ENCODE peak calls at places on chromosomes 6 and 20, in five cellular contexts. R is osteoblast; H is CD4-positive, CD25-positive, alpha-beta regulatory T cell; L is fibroblast of lung; I is keratinocyte. O is an unnamed sample. For H3K27me3, the result is how much of the 10 kb centered on the place peaks cover.

GRCh38 chr20:14778096-14778495 is 440.7 kb upstream of the FLRT3 start:
- DNase-seq in R (no peak), I (no peak), H (no peak), L (no peak), O (no peak)

GRCh38 chr6:117976030-117976651 is 69.1 kb downstream of the SLC35F1 start:
- DNase-seq in H (no peak), R (no peak), L (peak), I (no peak), O (no peak)

GRCh38 chr6:24779416-24779815 is 4.7 kb downstream of the GMNN start:
- DNase-seq in I (no peak), H (no peak), L (no peak), R (no peak), O (no peak)

GRCh38 chr20:9332783-9333482 is 181.5 kb upstream of the LAMP5 start:
- DNase-seq in I (no peak), H (no peak), L (no peak), R (no peak), O (no peak)

GRCh38 chr20:20228351-20228750 is 139.6 kb upstream of the INSM1 start:
- DNase-seq in L (no peak), R (no peak), H (no peak), I (no peak), O (no peak)

GRCh38 chr6:93222071-93222851 is 197.1 kb downstream of the EPHA7 start:
- DNase-seq in L (no peak), H (no peak), I (no peak), R (no peak), O (no peak)

GRCh38 chr6:32655311-32655710 is 11.1 kb downstream of the HLA-DQB1 start:
- DNase-seq in H (no peak), L (no peak), R (no peak), I (no peak), O (no peak)

GRCh38 chr6:90098025-90098474 is 198.6 kb downstream of the BACH2 start:
- DNase-seq in I (peak), L (peak), H (no peak), R (peak), O (no peak)

GRCh38 chr6:157724138-157724537 is 98.9 kb upstream of the SNX9 start:
- DNase-seq in R (no peak), H (no peak), I (no peak), L (no peak), O (no peak)

GRCh38 chr6:70415247-70415646 is 1.9 kb downstream of the FAM135A start:
- DNase-seq in R (no peak), I (no peak), L (no peak), H (no peak), O (no peak)

GRCh38 chr6:5081955-5082354 is 3.2 kb upstream of the PPP1R3G start:
- DNase-seq in R (no peak), I (no peak), H (no peak), L (no peak), O (no peak)

GRCh38 chr6:19986691-19987438 is 149.7 kb downstream of the ID4 start:
- DNase-seq in H (no peak), R (peak), L (no peak), I (no peak), O (no peak)

GRCh38 chr20:61807426-61808160 is 258.1 kb downstream of the TAF4 start:
- DNase-seq in I (no peak), H (no peak), L (no peak), R (peak), O (no peak)

GRCh38 chr20:23967616-23967979 is 21.0 kb downstream of the GGTLC1 start:
- DNase-seq in I (no peak), L (no peak), R (no peak), H (no peak), O (no peak)

GRCh38 chr6:87799651-87800050 is 97.6 kb upstream of the AKIRIN2 start:
- DNase-seq in I (no peak), H (no peak), L (no peak), R (no peak), O (no peak)

GRCh38 chr20:48975955-48976354 is 54.4 kb downstream of the ARFGEF2 start:
- DNase-seq in R (no peak), L (no peak), I (no peak), H (no peak), O (no peak)

GRCh38 chr6:80976336-80976735 is 776.1 kb downstream of the TENT5A start:
- DNase-seq in I (no peak), H (no peak), L (no peak), R (no peak), O (no peak)

GRCh38 chr6:142378138-142378875 is 76.5 kb downstream of the ADGRG6 start:
- DNase-seq in H (no peak), I (no peak), L (peak), R (peak), O (no peak)

GRCh38 chr20:51531141-51531710 is 11.3 kb downstream of the NFATC2 start:
- DNase-seq in H (peak), L (no peak), R (no peak), I (peak), O (peak)

GRCh38 chr20:3797592-3798404 is 1.7 kb downstream of the CDC25B start:
- DNase-seq in R (peak), I (no peak), H (peak), L (peak), O (no peak)

GRCh38 chr6:24440897-24441598 is 38.3 kb downstream of the MRS2 start:
- DNase-seq in R (no peak), I (no peak), H (no peak), L (no peak), O (no peak)

GRCh38 chr6:130037207-130037811 is 18.9 kb downstream of the L3MBTL3 start:
- DNase-seq in H (no peak), I (no peak), L (no peak), R (no peak), O (no peak)

GRCh38 chr6:24844061-24844460 is 45.3 kb upstream of the ARMH2 start:
- DNase-seq in H (no peak), L (no peak), R (no peak), I (no peak), O (no peak)

GRCh38 chr6:143135797-143136561 is 75.3 kb downstream of the AIG1 start:
- DNase-seq in L (no peak), I (no peak), R (no peak), H (no peak), O (no peak)

DNA sequence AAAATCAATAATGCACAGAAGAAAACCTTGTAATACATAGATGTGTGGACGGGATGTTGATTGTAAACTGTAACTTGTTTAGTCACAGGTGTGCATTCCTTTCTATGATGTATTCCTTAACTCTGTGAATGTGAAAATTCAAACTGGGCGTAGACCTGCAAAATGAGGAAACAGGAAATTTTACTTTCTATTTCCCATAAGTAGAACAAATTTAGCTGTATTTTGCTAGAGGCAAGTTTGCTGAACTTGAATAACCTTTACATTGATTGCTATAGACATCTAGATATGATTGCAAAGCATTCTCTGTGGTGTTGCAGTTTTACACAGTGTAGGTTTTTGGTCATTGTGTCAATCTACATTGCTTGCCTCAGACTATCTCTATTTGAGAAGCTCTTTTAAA is 368.4 kb upstream of the MAN1A1 start:
- DNase-seq in R (no peak), H (no peak), I (no peak), L (no peak), O (no peak)
- H3K27me3 ChIP-seq in R (under half), H (under half), I (under half), L (under half), O (under half)

DNA sequence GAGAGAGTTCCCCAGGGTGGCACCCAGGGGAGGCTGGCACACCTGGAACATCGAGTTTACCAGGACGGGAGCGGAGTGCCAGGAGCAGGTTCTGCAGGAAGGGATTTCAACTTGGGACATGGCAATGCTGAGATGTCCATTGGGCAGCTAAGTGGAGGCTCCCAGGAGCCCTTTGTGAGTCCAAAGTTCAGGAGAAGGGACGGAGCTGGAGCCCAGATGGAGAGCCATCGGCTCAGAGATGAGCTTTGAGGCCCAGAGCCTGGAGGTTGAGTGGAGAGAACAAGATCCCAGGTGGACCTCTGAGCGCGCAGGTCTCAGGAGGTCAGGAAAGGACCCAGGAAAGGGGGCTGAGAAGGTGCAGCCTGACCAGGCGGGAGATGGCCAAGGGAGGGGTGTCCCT is 67.5 kb upstream of the AFDN start:
- DNase-seq in R (peak), I (no peak), H (no peak), L (no peak), O (no peak)
- H3K27me3 ChIP-seq in R (under half), I (under half), H (under half), L (under half), O (under half)

DNA sequence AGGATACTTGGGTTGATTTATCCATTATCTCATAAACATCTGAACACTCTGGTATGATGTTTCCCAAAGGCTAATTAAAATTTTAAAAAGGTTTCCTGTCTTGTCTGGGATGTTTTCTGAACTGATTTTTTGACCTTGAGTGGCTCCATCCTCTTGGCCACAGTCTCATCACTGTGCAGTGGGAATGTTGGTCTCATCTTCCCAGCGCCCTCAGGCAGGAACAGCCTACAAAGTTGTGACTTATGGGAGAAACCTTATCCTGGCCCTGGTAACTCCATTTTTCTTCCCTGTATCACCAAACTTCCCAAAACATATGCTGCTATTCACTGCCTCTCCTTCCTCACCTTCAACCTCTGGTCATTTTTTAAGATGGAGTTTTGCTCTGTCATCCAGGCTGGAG is 6.8 kb upstream of the BPIFA3 start:
- DNase-seq in H (no peak), R (no peak), I (no peak), L (no peak), O (no peak)
- H3K27me3 ChIP-seq in H (under half), R (under half), I (under half), L (under half), O (under half)

GRCh38 chr6:101392561-101393230 is 812 bp upstream of the GRIK2 start:
- DNase-seq in I (no peak), H (no peak), R (no peak), L (no peak), O (no peak)

GRCh38 chr6:101391772-101392560 is 1.5 kb upstream of the GRIK2 start:
- DNase-seq in L (no peak), H (no peak), R (no peak), I (no peak), O (no peak)

GRCh38 chr6:101395345-101395744 is 1.8 kb downstream of the GRIK2 start:
- DNase-seq in R (no peak), H (no peak), I (no peak), L (no peak), O (no peak)

GRCh38 chr6:101396552-101397173 is 3.2 kb downstream of the GRIK2 start:
- DNase-seq in L (peak), R (no peak), H (no peak), I (no peak), O (no peak)

DNA sequence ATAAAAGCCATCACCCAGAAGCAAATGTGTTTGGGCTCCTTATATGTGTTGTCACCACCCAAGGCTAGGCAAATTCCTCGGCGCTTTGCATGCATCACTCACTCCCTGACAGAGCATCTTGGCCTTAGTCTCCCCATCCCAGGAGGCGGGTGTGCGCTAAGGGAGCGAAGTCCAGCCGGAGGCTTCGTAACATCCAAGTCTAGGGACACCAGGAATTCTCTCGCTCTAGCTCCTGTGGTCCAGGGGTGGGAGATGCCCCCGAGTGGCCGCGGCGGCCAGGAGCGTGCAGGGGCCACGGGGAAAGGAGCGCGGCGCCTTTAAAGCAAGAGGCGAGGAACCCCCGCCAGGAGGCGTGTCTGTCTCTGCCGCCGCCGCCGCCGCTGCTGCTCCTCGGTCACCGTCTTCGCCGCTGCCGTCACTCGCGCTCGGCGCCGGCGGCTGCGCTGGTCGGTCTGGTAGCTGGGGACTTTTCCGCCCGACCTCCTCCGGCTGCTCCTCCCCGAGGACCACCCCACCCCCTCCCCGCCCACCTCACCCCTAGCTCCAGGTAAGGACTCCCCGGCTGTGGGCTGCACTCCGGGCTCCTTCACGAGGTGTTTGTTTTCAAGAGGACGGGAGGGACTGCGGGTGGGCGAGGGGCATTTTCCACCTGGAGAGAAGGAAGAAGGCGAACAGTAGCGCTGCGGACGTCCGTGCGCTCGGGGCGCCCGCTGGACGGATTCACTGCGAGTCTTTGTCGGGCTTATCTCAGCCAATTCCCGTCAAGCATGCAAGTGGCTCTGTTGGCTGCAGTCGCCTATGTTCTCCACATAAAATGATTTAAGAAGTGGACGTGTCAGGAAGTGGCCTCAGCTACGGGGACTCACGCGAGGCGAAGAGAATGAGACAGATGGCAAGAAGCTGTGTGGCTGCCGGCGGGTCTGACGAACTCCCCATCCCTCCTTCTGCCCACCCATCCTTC is at the start of gene GRIK2:
- DNase-seq in I (no peak), R (peak), L (no peak), H (no peak), O (no peak)
- H3K27me3 ChIP-seq in I (under half), R (under half), L (under half), H (under half), O (under half)

O was measured in CD4-positive, alpha-beta T cell.